ENCODE peak calls at places on chromosomes 1 and 21, in six cellular contexts. F, A, V, P, K and U are unnamed samples.

GRCh38 chr1:201643835-201644104 is 104.8 kb downstream of the NAV1 start:
- DNase-seq in A (no peak), F (no peak), K (no peak), P (no peak), V (no peak), U (no peak)

GRCh38 chr1:20151906-20152598 is 12.9 kb downstream of the PLA2G2F start:
- DNase-seq in P (peak), V (peak), A (peak), K (peak), F (peak), U (peak)

GRCh38 chr1:100353073-100353801 is 931 bp downstream of the CDC14A start:
- DNase-seq in V (peak), A (peak), F (peak), K (peak), P (peak), U (peak)

GRCh38 chr1:99327357-99327756 is 63.1 kb downstream of the PLPPR4 start:
- DNase-seq in P (no peak), F (no peak), K (no peak), A (peak), V (no peak), U (no peak)

GRCh38 chr1:177966199-177966598 is 3.7 kb downstream of the SEC16B start:
- DNase-seq in A (no peak), P (no peak), F (no peak), V (no peak), K (no peak), U (no peak)

GRCh38 chr1:151326619-151327222 is 495 bp downstream of the PI4KB start:
- DNase-seq in K (no peak), F (peak), A (peak), P (peak), V (peak), U (peak)

GRCh38 chr1:8889103-8889846 is 10.8 kb upstream of the ENO1 start:
- DNase-seq in A (no peak), V (no peak), P (peak), F (no peak), K (no peak), U (no peak)

GRCh38 chr1:7257225-7257624 is 472.0 kb downstream of the CAMTA1 start:
- DNase-seq in V (no peak), P (no peak), F (no peak), A (no peak), K (no peak), U (no peak)

GRCh38 chr1:116502915-116503314 is 67.9 kb downstream of the CD58 start:
- DNase-seq in P (no peak), V (no peak), F (no peak), K (no peak), A (no peak), U (no peak)

GRCh38 chr1:226624526-226624925 is 76.0 kb downstream of the STUM start:
- DNase-seq in F (no peak), K (no peak), P (no peak), V (peak), A (no peak), U (no peak)

GRCh38 chr1:199085903-199086302 is 447.1 kb downstream of the PTPRC start:
- DNase-seq in A (no peak), V (no peak), P (no peak), F (no peak), K (no peak), U (no peak)

GRCh38 chr21:29477941-29478340 is 179.2 kb downstream of the BACH1 start:
- DNase-seq in K (no peak), A (no peak), V (no peak), P (peak), F (no peak), U (no peak)

GRCh38 chr1:29379438-29380073 is 143.2 kb downstream of the PTPRU start:
- DNase-seq in A (no peak), V (no peak), F (no peak), K (peak), P (peak), U (peak)

GRCh38 chr1:215744419-215744818 is 177.3 kb downstream of the KCTD3 start:
- DNase-seq in V (no peak), P (no peak), A (no peak), F (no peak), K (no peak), U (no peak)

GRCh38 chr1:231778009-231778719 is 151.6 kb downstream of the DISC1 start:
- DNase-seq in K (no peak), P (no peak), V (peak), F (no peak), A (peak), U (no peak)

GRCh38 chr1:91809267-91809666 is 76.7 kb downstream of the TGFBR3 start:
- DNase-seq in K (no peak), P (peak), V (no peak), F (no peak), A (no peak), U (peak)

GRCh38 chr1:108712605-108713150 is at the start of gene FNDC7:
- DNase-seq in A (no peak), K (no peak), V (no peak), P (no peak), F (no peak), U (no peak)

GRCh38 chr1:113058861-113059441 is 14.0 kb upstream of the LRIG2 start:
- DNase-seq in A (no peak), K (no peak), F (no peak), P (no peak), V (no peak), U (no peak)

GRCh38 chr1:167454929-167455785 is 63.2 kb downstream of the CD247 start:
- DNase-seq in K (peak), A (peak), F (peak), P (peak), V (peak), U (peak)

GRCh38 chr1:156162430-156163037 is 9.1 kb downstream of the SEMA4A start:
- DNase-seq in F (no peak), A (no peak), K (no peak), P (no peak), V (no peak), U (no peak)

GRCh38 chr1:109493805-109494539 is at the start of gene CYB561D1:
- DNase-seq in V (peak), A (peak), P (peak), F (peak), K (peak), U (peak)

GRCh38 chr1:209808059-209808494 is 2.1 kb upstream of the IRF6 start:
- DNase-seq in F (no peak), P (no peak), K (no peak), V (peak), A (peak), U (no peak)

GRCh38 chr1:213927897-213928296 is 59.9 kb upstream of the PROX1 start:
- DNase-seq in V (no peak), F (no peak), K (no peak), P (no peak), A (no peak), U (no peak)

GRCh38 chr1:202010042-202011015 is at the start of gene ELF3:
- DNase-seq in F (peak), A (peak), K (peak), V (peak), P (no peak), U (no peak)

GRCh38 chr1:37931148-37931492 is 15.7 kb downstream of the INPP5B start:
- DNase-seq in A (no peak), P (no peak), K (no peak), F (peak), V (no peak), U (peak)

GRCh38 chr21:43929217-43929971 is 64.4 kb downstream of the AGPAT3 start:
- DNase-seq in V (no peak), A (no peak), P (no peak), F (no peak), K (no peak), U (no peak)

GRCh38 chr1:32031578-32032286 is 18.1 kb downstream of the KHDRBS1 start:
- DNase-seq in P (no peak), A (peak), F (no peak), V (peak), K (no peak), U (no peak)

GRCh38 chr1:59414406-59415133 is 117.7 kb downstream of the FGGY start:
- DNase-seq in K (no peak), V (no peak), A (no peak), P (peak), F (no peak), U (no peak)
- TF ChIP-seq CTCF in K (no peak), V (no peak), A (no peak), P (no peak), F (no peak), U (no peak)

DNA sequence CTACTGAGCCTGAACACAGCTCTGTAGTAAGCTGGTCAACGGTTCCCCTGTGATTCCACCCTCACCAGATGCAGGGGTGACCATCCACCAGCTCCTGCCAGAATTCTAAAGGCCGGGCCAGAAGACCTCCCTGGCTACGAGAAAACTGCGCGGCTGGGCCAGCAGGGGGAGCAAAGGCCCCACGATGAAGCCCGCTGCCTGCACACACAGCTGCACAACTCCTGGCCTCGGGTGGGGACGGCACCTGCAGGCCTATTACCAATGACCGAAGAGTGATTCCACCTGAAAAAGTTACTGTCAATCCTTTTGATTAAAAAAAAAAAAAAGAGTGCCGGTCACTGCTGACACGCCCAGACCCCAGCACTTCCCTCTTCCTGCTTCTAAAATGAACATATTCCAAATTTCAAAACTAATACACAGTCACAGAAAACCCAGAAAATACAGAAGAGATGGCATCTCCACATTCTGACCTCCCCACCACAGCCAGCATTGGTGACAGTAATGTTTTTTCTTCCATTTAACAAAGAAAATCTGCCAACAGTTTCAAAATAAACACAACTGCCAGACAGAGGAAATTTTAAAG is 49.8 kb upstream of the RIPK4 start:
- DNase-seq in K (peak), V (peak), A (peak), P (peak), F (peak), U (peak)
- TF ChIP-seq CTCF in K (peak), V (peak), A (peak), P (peak), F (peak), U (peak)

GRCh38 chr1:154481058-154481457 is 21.0 kb upstream of the TDRD10 start:
- DNase-seq in V (no peak), K (no peak), F (no peak), A (no peak), P (peak), U (no peak)

GRCh38 chr1:154478013-154478412 is 24.0 kb upstream of the TDRD10 start:
- DNase-seq in A (no peak), K (no peak), P (no peak), V (no peak), F (no peak), U (no peak)

GRCh38 chr1:154476791-154477190 is 25.2 kb upstream of the TDRD10 start:
- DNase-seq in P (no peak), K (no peak), A (no peak), V (peak), F (no peak), U (no peak)

GRCh38 chr1:154479764-154480421 is 22.1 kb upstream of the TDRD10 start:
- DNase-seq in F (peak), P (peak), A (peak), V (peak), K (peak), U (peak)

DNA sequence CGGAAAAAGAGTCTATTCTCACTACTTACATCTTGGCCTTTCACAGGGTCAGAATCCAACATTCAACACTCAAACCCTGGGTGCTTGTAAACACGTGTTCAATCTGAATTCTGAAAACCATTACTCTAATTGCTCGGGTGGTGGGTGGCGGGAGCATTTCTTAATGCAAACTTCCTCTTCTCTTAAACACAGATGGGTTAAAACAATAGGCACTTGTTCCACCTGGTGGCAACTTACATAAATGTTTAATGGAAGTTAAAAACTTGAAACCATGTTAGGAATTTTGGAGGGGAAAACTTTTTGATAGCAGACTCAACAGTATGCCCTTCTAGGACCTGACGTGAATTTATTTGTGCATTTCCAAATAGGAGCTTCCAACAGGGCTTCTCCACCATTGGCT is 23.4 kb upstream of the TDRD10 start:
- DNase-seq in V (no peak), K (no peak), P (peak), F (peak), A (peak), U (peak)
- TF ChIP-seq CTCF in V (no peak), K (no peak), P (peak), F (no peak), A (peak), U (peak)

DNA sequence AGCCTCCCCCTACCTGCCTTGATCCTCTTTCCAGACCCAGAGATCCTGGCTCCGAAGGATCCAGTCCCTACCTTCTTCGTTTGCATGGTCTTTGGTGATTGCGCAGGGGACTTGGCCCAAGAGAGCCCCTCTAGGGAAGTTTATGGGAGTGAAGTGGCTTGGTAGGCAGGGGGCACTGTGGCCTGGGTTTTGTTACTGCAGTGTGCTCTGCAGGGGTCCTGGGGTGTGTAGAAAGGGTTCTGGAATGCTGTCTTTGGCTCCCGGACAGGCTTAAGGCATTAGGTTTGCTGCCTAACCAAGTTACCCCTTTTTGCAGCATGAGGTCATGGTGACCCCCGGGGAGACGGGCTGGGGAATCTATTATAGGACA is 3.8 kb downstream of the ATP8B2 start:
- DNase-seq in F (no peak), P (peak), V (no peak), K (no peak), A (no peak), U (no peak)
- TF ChIP-seq CTCF in F (no peak), P (peak), V (no peak), K (peak), A (peak), U (peak)

DNA sequence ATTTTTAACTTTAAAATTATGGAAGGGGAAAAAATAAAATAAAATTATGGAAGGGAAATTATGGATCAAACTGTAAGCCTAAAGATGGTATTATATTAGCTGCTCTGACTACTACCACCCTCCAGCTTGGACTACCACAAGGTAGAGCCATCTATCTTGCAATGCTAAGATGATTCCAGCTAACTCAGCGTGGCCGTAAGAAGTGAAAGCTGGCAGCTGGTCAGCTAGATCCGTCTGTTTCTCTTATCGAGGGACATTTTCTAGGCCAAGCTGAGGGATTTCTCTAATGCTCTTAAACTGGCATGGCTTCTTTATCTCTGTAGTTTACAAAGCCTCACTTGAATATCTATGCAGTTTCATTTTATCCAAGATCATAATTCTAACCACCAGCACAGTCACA is 31.5 kb downstream of the LYST start:
- DNase-seq in P (no peak), F (no peak), K (no peak), V (no peak), A (peak), U (no peak)
- TF ChIP-seq CTCF in P (no peak), F (no peak), K (no peak), V (no peak), A (peak), U (no peak)

DNA sequence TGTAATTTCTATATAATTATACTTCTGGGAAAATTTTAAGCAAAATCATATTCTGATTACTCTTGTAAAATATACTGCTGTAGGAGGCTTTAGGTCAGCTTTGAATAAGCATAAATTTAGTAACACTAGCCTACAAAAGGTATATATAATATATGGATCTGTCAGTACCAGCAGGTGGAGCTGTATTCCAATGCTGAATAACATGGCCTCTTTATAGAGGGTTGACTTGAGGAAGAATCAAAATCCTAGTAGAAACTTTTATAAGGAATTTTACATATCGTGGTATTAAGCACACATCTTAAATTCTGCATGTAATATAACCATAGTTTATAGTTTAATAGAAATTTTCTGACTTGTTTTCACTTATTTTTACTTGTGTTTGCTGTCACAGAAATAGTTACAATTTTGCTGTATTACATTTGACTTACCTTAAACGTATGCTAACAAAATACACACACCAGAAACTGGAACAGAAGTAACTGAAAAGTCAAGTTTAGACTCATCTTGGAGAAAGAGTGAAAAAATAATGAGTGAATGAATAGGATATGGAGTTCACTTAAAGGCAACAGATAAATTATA is 79.3 kb downstream of the HMCN1 start:
- DNase-seq in P (peak), K (no peak), F (peak), V (peak), A (peak), U (peak)
- TF ChIP-seq CTCF in P (peak), K (peak), F (peak), V (peak), A (peak), U (peak)

GRCh38 chr1:224457782-224458144 is 23.2 kb upstream of the WDR26 start:
- DNase-seq in V (no peak), F (no peak), K (no peak), P (no peak), A (no peak), U (no peak)
- TF ChIP-seq CTCF in V (peak), F (no peak), K (no peak), P (no peak), A (no peak), U (peak)

DNA sequence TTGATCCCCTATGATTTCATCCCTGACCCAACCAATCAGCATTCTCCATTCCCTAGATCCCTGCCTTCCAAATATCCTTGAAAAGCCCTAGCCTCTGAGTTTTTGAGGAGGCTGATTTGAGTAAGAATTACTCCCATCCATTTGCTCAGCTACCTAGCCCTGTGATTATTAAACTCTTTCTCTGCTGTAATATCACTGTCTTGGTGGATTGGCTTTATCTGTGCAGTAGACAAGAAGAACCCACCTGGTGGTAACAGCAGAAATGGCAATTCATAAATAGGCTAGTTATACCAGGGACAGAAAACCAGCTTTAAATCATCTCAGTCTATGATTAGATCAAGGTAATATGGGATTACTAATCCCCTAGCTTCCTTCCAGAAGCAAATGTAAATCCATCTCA is 13.0 kb downstream of the IL20 start:
- DNase-seq in P (peak), F (no peak), A (no peak), V (no peak), K (no peak), U (no peak)
- TF ChIP-seq CTCF in P (peak), F (no peak), A (no peak), V (no peak), K (peak), U (no peak)